ENCODE peak calls at places on chromosomes 5 and 9, in eight cellular contexts. G is mammary epithelial cell, A is OCI-LY7, N is colonic mucosa, H is sigmoid colon, W is body of pancreas, L is mucosa of descending colon, Z is spleen. U is an unnamed sample.

GRCh38 chr5:14342306-14342705 is 199.2 kb downstream of the TRIO start:
- DNase-seq in G (no peak), A (peak; percentile 10), N (no peak), H (no peak), W (no peak), L (no peak), Z (no peak), U (peak; percentile 26)

GRCh38 chr5:27125856-27126255 is 87.5 kb upstream of the CDH9 start:
- DNase-seq in G (no peak), A (no peak), N (no peak), H (no peak), W (no peak), L (no peak), Z (no peak), U (no peak)

GRCh38 chr5:55173696-55174101 is 722 bp upstream of the CDC20B start:
- DNase-seq in G (no peak), A (no peak), N (no peak), H (no peak), W (peak; percentile 20), L (no peak), Z (no peak), U (no peak)

GRCh38 chr5:13932006-13932405 is 12.5 kb downstream of the DNAH5 start:
- DNase-seq in G (no peak), A (no peak), N (no peak), H (no peak), W (no peak), L (no peak), Z (no peak), U (no peak)

GRCh38 chr5:32263683-32264082 is 49.1 kb downstream of the MTMR12 start:
- DNase-seq in G (no peak), A (no peak), N (no peak), H (no peak), W (no peak), L (no peak), Z (no peak), U (no peak)

GRCh38 chr9:134181648-134182034 is 17.3 kb upstream of the RNU6ATAC start:
- DNase-seq in G (no peak), A (no peak), N (no peak), H (peak; percentile 51), W (no peak), L (no peak), Z (peak; percentile 33), U (no peak)

GRCh38 chr5:53201746-53202145 is 92.2 kb upstream of the MOCS2 start:
- DNase-seq in G (no peak), A (peak; percentile 7), N (no peak), H (no peak), W (no peak), L (no peak), Z (no peak), U (no peak)

GRCh38 chr5:18553269-18553668 is 919.0 kb downstream of the TAF11L14 start:
- DNase-seq in G (peak; percentile 82), A (no peak), N (no peak), H (no peak), W (no peak), L (no peak), Z (no peak), U (no peak)

GRCh38 chr9:16267336-16268036 is 603.0 kb downstream of the BNC2 start:
- DNase-seq in G (no peak), A (no peak), N (peak; percentile 20), H (no peak), W (no peak), L (no peak), Z (no peak), U (peak; percentile 51)

GRCh38 chr9:120541921-120542320 is 38.0 kb downstream of the CDK5RAP2 start:
- DNase-seq in G (no peak), A (no peak), N (no peak), H (no peak), W (no peak), L (no peak), Z (no peak), U (no peak)

GRCh38 chr5:89282832-89283510 is 400.0 kb upstream of the MEF2C start:
- DNase-seq in G (peak; percentile 90), A (no peak), N (no peak), H (no peak), W (no peak), L (no peak), Z (no peak), U (no peak)

GRCh38 chr5:73797142-73797530 is 171.1 kb downstream of the ARHGEF28 start:
- DNase-seq in G (no peak), A (no peak), N (no peak), H (no peak), W (no peak), L (no peak), Z (no peak), U (no peak)

GRCh38 chr5:22850981-22851380 is 2.2 kb downstream of the CDH12 start:
- DNase-seq in G (no peak), A (no peak), N (no peak), H (no peak), W (no peak), L (no peak), Z (no peak), U (no peak)

GRCh38 chr9:129761901-129762359 is 9.1 kb upstream of the PTGES start:
- DNase-seq in G (no peak), A (no peak), N (peak; percentile 60), H (no peak), W (no peak), L (no peak), Z (no peak), U (no peak)

GRCh38 chr9:83508072-83508471 is 30.1 kb downstream of the FRMD3 start:
- DNase-seq in G (no peak), A (no peak), N (no peak), H (no peak), W (no peak), L (no peak), Z (no peak), U (no peak)

GRCh38 chr5:129906177-129906887 is 2.1 kb downstream of the CHSY3 start:
- DNase-seq in G (peak; percentile 17), A (no peak), N (peak; percentile 29), H (peak; percentile 62), W (no peak), L (no peak), Z (no peak), U (no peak)

GRCh38 chr5:14801792-14802191 is 69.8 kb downstream of the ANKH start:
- DNase-seq in G (no peak), A (peak; percentile 59), N (no peak), H (no peak), W (no peak), L (no peak), Z (no peak), U (no peak)

GRCh38 chr5:73638344-73639095 is 12.5 kb downstream of the ARHGEF28 start:
- DNase-seq in G (peak; percentile 71), A (no peak), N (no peak), H (no peak), W (no peak), L (no peak), Z (no peak), U (no peak)

GRCh38 chr5:74275204-74275992 is 365.1 kb downstream of the ENC1 start:
- DNase-seq in G (no peak), A (no peak), N (no peak), H (no peak), W (no peak), L (no peak), Z (no peak), U (no peak)

GRCh38 chr5:150556106-150556505 is 48.2 kb downstream of the NDST1 start:
- DNase-seq in G (no peak), A (no peak), N (no peak), H (no peak), W (no peak), L (no peak), Z (no peak), U (no peak)

GRCh38 chr5:150556859-150557506 is 49.1 kb downstream of the NDST1 start:
- DNase-seq in G (no peak), A (peak; percentile 48), N (no peak), H (peak; percentile 53), W (no peak), L (no peak), Z (no peak), U (no peak)

GRCh38 chr5:150554857-150555256 is 46.9 kb downstream of the NDST1 start:
- DNase-seq in G (no peak), A (no peak), N (no peak), H (no peak), W (no peak), L (no peak), Z (no peak), U (no peak)

GRCh38 chr5:150553911-150554310 is 46.0 kb downstream of the NDST1 start:
- DNase-seq in G (no peak), A (no peak), N (no peak), H (no peak), W (no peak), L (no peak), Z (no peak), U (no peak)

GRCh38 chr5:150553402-150553801 is 45.5 kb downstream of the NDST1 start:
- DNase-seq in G (no peak), A (no peak), N (no peak), H (no peak), W (no peak), L (no peak), Z (no peak), U (no peak)
- H3K36me3 ChIP-seq in G (peaks cover 28% of the 10 kb centered on the region), A (no peaks in the 10 kb centered on the region), N (peaks cover 18% of the 10 kb centered on the region), H (peaks cover 49% of the 10 kb centered on the region), W (no peaks in the 10 kb centered on the region), L (no peaks in the 10 kb centered on the region), Z (peaks cover 100% of the 10 kb centered on the region), U (peaks cover 83% of the 10 kb centered on the region)

DNA sequence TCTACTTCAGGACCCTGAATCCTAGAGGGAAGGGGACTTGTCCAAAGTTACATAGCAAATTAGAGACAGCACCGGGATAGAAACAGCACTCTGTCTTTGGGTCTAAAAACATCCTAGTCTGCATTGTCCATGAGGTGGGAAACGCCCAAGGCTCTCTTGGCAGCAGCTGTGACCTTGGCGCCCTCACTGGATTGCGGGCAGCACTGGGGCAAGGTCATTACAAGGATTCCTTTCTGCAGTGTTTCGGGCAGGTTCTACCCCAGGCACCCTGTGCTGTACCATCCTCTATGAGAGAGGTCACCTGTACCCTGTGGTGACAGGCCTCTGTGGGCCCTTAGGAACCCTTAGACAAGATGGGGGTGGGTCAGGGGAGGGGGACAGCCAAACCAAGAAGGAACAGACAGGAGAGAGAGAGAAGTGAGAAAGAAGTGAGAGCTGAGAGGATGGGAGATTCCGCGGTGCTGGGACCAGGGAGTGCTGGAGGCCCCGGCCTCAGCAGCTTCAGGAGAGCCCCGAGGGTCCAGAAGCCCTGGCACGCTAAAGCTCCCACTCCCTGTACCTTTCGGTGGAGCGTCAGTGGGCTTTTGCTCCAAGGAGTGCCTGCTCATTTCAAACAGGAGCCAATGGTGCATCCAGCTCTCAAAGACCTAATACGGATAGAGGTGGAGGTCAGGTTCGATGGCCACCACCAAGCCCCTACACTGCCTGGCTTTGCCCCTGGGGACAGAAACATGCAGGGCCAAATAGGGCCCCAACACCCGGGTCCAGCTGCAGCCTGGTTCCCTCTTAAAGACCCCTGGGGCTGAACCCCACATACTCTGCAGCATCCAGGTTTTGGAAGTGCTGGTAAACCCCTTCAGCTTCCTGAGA is 8.4 kb downstream of the CD74 start:
- DNase-seq in G (no peak), A (no peak), N (no peak), H (no peak), W (no peak), L (no peak), Z (no peak), U (no peak)
- H3K36me3 ChIP-seq in G (peaks cover 5% of the 10 kb centered on the region), A (peaks cover 99% of the 10 kb centered on the region), N (peaks cover 8% of the 10 kb centered on the region), H (peaks cover 11% of the 10 kb centered on the region), W (no peaks in the 10 kb centered on the region), L (no peaks in the 10 kb centered on the region), Z (peaks cover 100% of the 10 kb centered on the region), U (peaks cover 82% of the 10 kb centered on the region)

GRCh38 chr5:151673421-151673820 is 13.3 kb downstream of the SPARC start:
- DNase-seq in G (no peak), A (no peak), N (no peak), H (no peak), W (no peak), L (no peak), Z (no peak), U (no peak)
- H3K36me3 ChIP-seq in G (peaks cover 49% of the 10 kb centered on the region), A (no peaks in the 10 kb centered on the region), N (no peaks in the 10 kb centered on the region), H (peaks cover 9% of the 10 kb centered on the region), W (no peaks in the 10 kb centered on the region), L (no peaks in the 10 kb centered on the region), Z (peaks cover 61% of the 10 kb centered on the region), U (peaks cover 12% of the 10 kb centered on the region)

GRCh38 chr9:137578518-137579258 is at the start of gene DPH7:
- DNase-seq in G (peak; percentile 91), A (peak; percentile 94), N (peak; percentile 99), H (peak; percentile 96), W (peak; percentile 96), L (peak; percentile 97), Z (peak; percentile 100), U (peak; percentile 97)
- H3K36me3 ChIP-seq in G (peaks cover 16% of the 10 kb centered on the region), A (peaks cover 70% of the 10 kb centered on the region), N (no peaks in the 10 kb centered on the region), H (peaks cover 6% of the 10 kb centered on the region), W (no peaks in the 10 kb centered on the region), L (peaks cover 4% of the 10 kb centered on the region), Z (peaks cover 60% of the 10 kb centered on the region), U (peaks cover 54% of the 10 kb centered on the region)

U was measured in stomach.